ENCODE peak calls at places on chromosomes 7 and 10, in six cellular contexts. Y, K, B, M, P and O are unnamed samples.
A peak's percentile ranks its signal among the peaks of the same experiment; 100 is the strongest.

GRCh38 chr7:142583424-142583823 is 165.8 kb upstream of the PRSS1 start:
- DNase-seq in Y (peak; percentile 77), K (peak; percentile 82), B (no peak), M (no peak), P (no peak), O (no peak)

GRCh38 chr7:66255533-66256100 is 50.5 kb downstream of the TPST1 start:
- DNase-seq in Y (no peak), K (no peak), B (no peak), M (no peak), P (no peak), O (no peak)

GRCh38 chr10:57898231-57898630 is 369.5 kb downstream of the IPMK start:
- DNase-seq in Y (no peak), K (no peak), B (no peak), M (no peak), P (no peak), O (no peak)

GRCh38 chr7:125814030-125814535 is 884.5 kb upstream of the POT1 start:
- DNase-seq in Y (no peak), K (no peak), B (no peak), M (no peak), P (no peak), O (no peak)

GRCh38 chr10:48468866-48469511 is 135.9 kb downstream of the ARHGAP22 start:
- DNase-seq in Y (no peak), K (no peak), B (no peak), M (no peak), P (no peak), O (no peak)

GRCh38 chr7:51276091-51276605 is 40.5 kb downstream of the COBL start:
- DNase-seq in Y (no peak), K (no peak), B (no peak), M (no peak), P (no peak), O (no peak)

GRCh38 chr7:19405546-19405945 is 260.3 kb upstream of the FERD3L start:
- DNase-seq in Y (no peak), K (no peak), B (no peak), M (no peak), P (no peak), O (no peak)

GRCh38 chr10:116538461-116538860 is 7.3 kb upstream of the PNLIP start:
- DNase-seq in Y (no peak), K (no peak), B (no peak), M (no peak), P (no peak), O (no peak)

GRCh38 chr10:10914129-10914528 is 103.5 kb upstream of the CELF2 start:
- DNase-seq in Y (no peak), K (peak; percentile 35), B (no peak), M (no peak), P (no peak), O (no peak)

GRCh38 chr7:139972000-139972399 is 90.8 kb downstream of the PARP12 start:
- DNase-seq in Y (no peak), K (no peak), B (no peak), M (no peak), P (no peak), O (no peak)

GRCh38 chr10:45375716-45376231 is 1.8 kb downstream of the ALOX5 start:
- DNase-seq in Y (no peak), K (no peak), B (peak; percentile 71), M (no peak), P (no peak), O (no peak)

GRCh38 chr7:45088821-45089313 is at the start of gene NACAD:
- DNase-seq in Y (no peak), K (no peak), B (no peak), M (peak; percentile 83), P (peak; percentile 22), O (no peak)

GRCh38 chr7:73749931-73750776 is 11.6 kb upstream of the ABHD11 start:
- DNase-seq in Y (no peak), K (no peak), B (no peak), M (no peak), P (no peak), O (no peak)

GRCh38 chr7:30553141-30553540 is 41.5 kb upstream of the GARS1 start:
- DNase-seq in Y (no peak), K (no peak), B (no peak), M (no peak), P (no peak), O (no peak)

GRCh38 chr10:22294694-22295093 is 21.5 kb upstream of the COMMD3 start:
- DNase-seq in Y (no peak), K (no peak), B (no peak), M (no peak), P (no peak), O (no peak)

GRCh38 chr10:3871424-3871996 is 86.5 kb upstream of the KLF6 start:
- DNase-seq in Y (no peak), K (no peak), B (no peak), M (no peak), P (no peak), O (no peak)

GRCh38 chr7:87144173-87144657 is 8.0 kb upstream of the DMTF1 start:
- DNase-seq in Y (no peak), K (no peak), B (peak; percentile 84), M (no peak), P (no peak), O (no peak)

GRCh38 chr10:35341521-35341920 is 5.2 kb downstream of the CCNY start:
- DNase-seq in Y (no peak), K (no peak), B (peak; percentile 43), M (no peak), P (peak; percentile 27), O (peak; percentile 25)

GRCh38 chr7:132770055-132770454 is 193.8 kb upstream of the PLXNA4 start:
- DNase-seq in Y (no peak), K (no peak), B (no peak), M (peak; percentile 41), P (no peak), O (no peak)

GRCh38 chr7:22822486-22823141 is at the start of gene TOMM7:
- DNase-seq in Y (peak; percentile 98), K (peak; percentile 91), B (peak; percentile 98), M (peak; percentile 93), P (peak; percentile 92), O (peak; percentile 92)
- H3K27ac ChIP-seq in Y (peak within 1 kb of the TSS; percentile 92), K (peak within 1 kb of the TSS; percentile 90), B (peak within 1 kb of the TSS; percentile 39), M (peak within 1 kb of the TSS; percentile 84), P (peak within 1 kb of the TSS; percentile 89), O (peak within 1 kb of the TSS; percentile 85)

DNA sequence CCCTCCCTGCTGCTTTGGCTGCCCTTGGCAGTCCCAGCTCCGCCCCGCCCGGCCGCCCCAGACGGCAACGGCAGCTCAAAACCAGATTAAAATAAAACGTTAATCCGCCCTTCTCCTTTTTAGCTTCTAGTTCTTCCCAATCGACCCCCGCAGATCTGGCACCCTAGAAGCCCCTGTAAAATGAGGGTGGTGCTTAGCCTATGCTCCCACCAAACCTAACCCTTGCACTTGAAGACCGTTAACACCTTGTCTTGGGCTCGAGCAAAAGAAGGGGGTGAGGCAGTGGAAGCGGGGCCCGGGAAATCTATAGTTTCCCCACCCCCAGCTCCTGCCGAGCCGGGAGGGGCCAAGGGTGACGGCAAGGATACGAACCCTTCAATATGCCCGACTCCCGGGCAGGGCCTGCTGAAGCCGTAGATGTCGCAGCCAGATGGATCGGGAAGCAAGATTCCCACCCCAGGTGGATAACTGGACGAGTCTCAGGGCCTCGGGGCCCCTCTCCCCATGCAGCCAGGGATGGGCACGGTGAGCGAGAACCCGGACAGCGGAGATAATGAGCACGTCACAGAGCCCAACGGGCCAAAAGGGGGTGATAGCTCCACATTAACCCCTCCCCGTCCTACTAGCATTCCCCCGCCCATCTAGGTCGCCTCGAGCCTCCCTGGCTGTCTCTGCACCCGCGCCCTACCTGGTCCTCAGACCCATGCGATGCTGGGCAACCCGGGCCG is 169.8 kb downstream of the NRF1 start:
- DNase-seq in Y (no peak), K (no peak), B (peak; percentile 11), M (no peak), P (no peak), O (peak; percentile 20)
- H3K27ac ChIP-seq in Y (peak overlapping the region; percentile 78), K (no peak overlapping the region), B (no peak overlapping the region), M (peak overlapping the region; percentile 78), P (peak overlapping the region; percentile 59), O (no peak overlapping the region)

DNA sequence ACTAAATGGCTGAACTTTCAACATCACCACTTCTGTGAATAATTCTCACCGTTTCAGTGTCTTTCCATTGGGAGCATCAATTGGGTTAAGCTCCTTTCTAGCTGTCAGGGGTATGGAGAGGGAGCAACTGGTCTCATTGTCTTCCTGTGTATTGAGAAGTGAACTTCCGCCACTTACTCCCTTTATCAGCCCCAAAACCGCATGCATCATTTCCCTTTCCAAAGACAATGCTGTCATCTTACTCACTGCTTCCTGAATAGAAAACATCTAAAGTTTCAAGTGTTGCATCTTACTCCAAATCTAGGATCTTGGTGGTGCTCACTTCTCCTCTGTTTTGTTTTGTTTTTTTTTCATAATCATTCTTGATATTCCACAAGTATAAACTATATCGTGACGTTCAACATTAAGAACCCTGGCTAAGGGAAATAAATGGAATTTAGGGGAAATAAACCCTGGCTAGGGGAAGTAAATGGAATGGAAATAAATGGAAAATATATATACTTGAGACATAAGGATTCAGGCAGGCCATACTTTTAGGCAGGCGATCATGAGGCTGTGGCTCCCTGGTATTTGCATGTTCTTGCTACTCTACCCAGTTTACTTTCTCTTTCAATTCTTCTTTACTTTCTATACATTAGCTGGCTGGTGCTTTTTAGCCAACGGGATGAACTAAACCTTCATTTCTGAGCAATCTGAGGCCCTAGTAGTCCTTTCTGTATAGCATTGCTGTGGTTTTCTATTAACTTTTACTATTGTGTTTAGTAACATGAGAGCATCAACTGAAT is 371.9 kb downstream of the BMPER start:
- DNase-seq in Y (no peak), K (no peak), B (no peak), M (no peak), P (no peak), O (no peak)
- H3K27ac ChIP-seq in Y (no peak overlapping the region), K (no peak overlapping the region), B (no peak overlapping the region), M (no peak overlapping the region), P (no peak overlapping the region), O (no peak overlapping the region)

GRCh38 chr7:91045626-91046025 is 218.6 kb upstream of the FZD1 start:
- DNase-seq in Y (no peak), K (no peak), B (no peak), M (no peak), P (no peak), O (no peak)

GRCh38 chr7:91047636-91048035 is 216.6 kb upstream of the FZD1 start:
- DNase-seq in Y (no peak), K (no peak), B (no peak), M (no peak), P (no peak), O (no peak)

GRCh38 chr7:91043924-91044660 is 220.1 kb upstream of the FZD1 start:
- DNase-seq in Y (no peak), K (no peak), B (no peak), M (no peak), P (no peak), O (no peak)

GRCh38 chr7:91043181-91043580 is 221.1 kb upstream of the FZD1 start:
- DNase-seq in Y (no peak), K (no peak), B (no peak), M (no peak), P (no peak), O (no peak)

DNA sequence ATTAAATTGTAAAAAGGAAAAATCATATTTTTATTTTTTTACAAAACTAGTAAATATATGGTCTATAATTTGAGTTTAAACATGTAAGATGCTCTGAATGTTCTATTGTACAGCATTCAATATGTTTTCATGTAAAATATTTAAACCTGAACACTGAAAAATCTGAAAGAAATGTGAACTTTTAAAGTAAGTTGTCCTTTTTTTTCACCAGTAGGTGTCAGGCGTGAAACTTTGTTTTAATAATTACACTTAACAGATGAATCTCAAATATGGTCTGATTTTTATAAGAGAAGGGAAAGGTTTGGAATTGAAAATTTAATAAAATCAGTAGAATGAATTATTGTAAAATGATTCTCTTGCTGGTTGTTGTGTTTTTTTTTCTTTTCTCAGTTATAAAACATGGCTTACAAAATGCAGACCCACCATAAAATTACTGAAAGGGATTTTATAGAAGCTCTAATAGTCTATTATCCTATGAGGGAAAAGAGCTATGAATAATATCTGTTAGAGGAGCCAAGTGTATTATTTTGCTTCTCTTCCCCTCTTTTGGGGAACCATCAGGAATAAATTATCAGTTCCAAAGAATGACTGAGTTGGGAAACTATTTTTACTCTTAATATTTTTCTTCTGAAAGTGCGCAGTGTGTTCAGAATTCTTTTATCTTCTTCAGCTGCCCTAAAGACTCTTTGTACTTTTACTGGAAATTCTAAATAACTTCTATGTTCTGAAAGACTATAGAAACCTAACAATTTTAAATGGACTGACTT is 217.7 kb upstream of the FZD1 start:
- DNase-seq in Y (no peak), K (no peak), B (no peak), M (no peak), P (no peak), O (no peak)
- H3K27ac ChIP-seq in Y (no peak overlapping the region), K (no peak overlapping the region), B (no peak overlapping the region), M (no peak overlapping the region), P (no peak overlapping the region), O (no peak overlapping the region)